ENCODE peak calls at places on chromosomes 13 and 19, in eight cellular contexts. T is mesothelial cell of epicardium, H is adrenal gland, N is lower lobe of right lung, W is left ventricle myocardium inferior, L is fibroblast of mammary gland, E is PC-3, X is H9. D is an unnamed sample.
A peak's percentile ranks its signal among the peaks of the same experiment; 100 is the strongest.

GRCh38 chr13:48000559-48001126 is 430 bp downstream of the SUCLA2 start:
- DNase-seq in T (peak; percentile 53), H (no peak), N (no peak), W (no peak), L (no peak), E (peak; percentile 6), X (peak; percentile 52), D (no peak)

GRCh38 chr19:41341669-41342490 is 11.8 kb downstream of the TGFB1 start:
- DNase-seq in T (no peak), H (no peak), N (no peak), W (no peak), L (no peak), E (no peak), X (peak; percentile 75), D (no peak)

GRCh38 chr19:40724848-40725247 is 7.9 kb downstream of the ITPKC start:
- DNase-seq in T (no peak), H (no peak), N (no peak), W (no peak), L (no peak), E (no peak), X (no peak), D (no peak)

GRCh38 chr19:13095393-13095784 is 7.3 kb downstream of the LYL1 start:
- DNase-seq in T (no peak), H (no peak), N (no peak), W (no peak), L (no peak), E (no peak), X (peak; percentile 89), D (no peak)

GRCh38 chr13:38582133-38582532 is 104.7 kb upstream of the FREM2 start:
- DNase-seq in T (no peak), H (no peak), N (no peak), W (no peak), L (peak; percentile 23), E (peak; percentile 59), X (no peak), D (no peak)

GRCh38 chr19:17348700-17349099 is 11.3 kb downstream of the GTPBP3 start:
- DNase-seq in T (peak; percentile 49), H (peak; percentile 85), N (no peak), W (peak; percentile 66), L (peak; percentile 67), E (peak; percentile 78), X (peak; percentile 86), D (no peak)

GRCh38 chr13:44050450-44051063 is 170.9 kb downstream of the LACC1 start:
- DNase-seq in T (no peak), H (no peak), N (no peak), W (no peak), L (peak; percentile 58), E (peak; percentile 62), X (no peak), D (no peak)

GRCh38 chr19:6495947-6496346 is 6.2 kb downstream of the TUBB4A start:
- DNase-seq in T (no peak), H (no peak), N (no peak), W (no peak), L (no peak), E (no peak), X (no peak), D (no peak)

GRCh38 chr13:34897220-34897619 is 44.9 kb upstream of the NBEA start:
- DNase-seq in T (no peak), H (no peak), N (no peak), W (no peak), L (no peak), E (peak; percentile 62), X (no peak), D (no peak)

GRCh38 chr19:48249502-48250014 is 6.2 kb downstream of the CARD8 start:
- DNase-seq in T (no peak), H (peak; percentile 41), N (peak; percentile 75), W (peak; percentile 41), L (no peak), E (no peak), X (no peak), D (no peak)

GRCh38 chr13:79723462-79724116 is 242.6 kb downstream of the NDFIP2 start:
- DNase-seq in T (no peak), H (no peak), N (no peak), W (no peak), L (no peak), E (no peak), X (no peak), D (no peak)

GRCh38 chr13:113029487-113030258 is 60.7 kb downstream of the MCF2L start:
- DNase-seq in T (peak; percentile 83), H (no peak), N (no peak), W (no peak), L (no peak), E (peak; percentile 46), X (peak; percentile 77), D (no peak)

GRCh38 chr13:78759704-78760103 is 100.7 kb upstream of the OBI1 start:
- DNase-seq in T (no peak), H (no peak), N (no peak), W (no peak), L (no peak), E (no peak), X (no peak), D (no peak)

GRCh38 chr19:35913589-35913988 is 5.5 kb upstream of the TYROBP start:
- DNase-seq in T (no peak), H (no peak), N (no peak), W (no peak), L (peak; percentile 33), E (peak; percentile 27), X (no peak), D (no peak)

GRCh38 chr19:35911790-35912189 is 3.7 kb upstream of the TYROBP start:
- DNase-seq in T (no peak), H (no peak), N (peak; percentile 58), W (no peak), L (no peak), E (peak; percentile 81), X (no peak), D (no peak)

GRCh38 chr19:35908977-35909683 is 1.0 kb upstream of the TYROBP start:
- DNase-seq in T (no peak), H (peak; percentile 85), N (peak; percentile 93), W (peak; percentile 77), L (no peak), E (no peak), X (no peak), D (no peak)

GRCh38 chr19:35909684-35910035 is 1.6 kb upstream of the TYROBP start:
- DNase-seq in T (no peak), H (no peak), N (no peak), W (no peak), L (no peak), E (no peak), X (no peak), D (no peak)

GRCh38 chr19:35911173-35911572 is 3.1 kb upstream of the TYROBP start:
- DNase-seq in T (no peak), H (no peak), N (no peak), W (no peak), L (no peak), E (no peak), X (peak; percentile 53), D (no peak)
- TF ChIP-seq CTCF in T (no peak), H (no peak), N (no peak), W (no peak), L (no peak), E (no peak), X (peak; percentile 60), D (no peak)

GRCh38 chr19:31314156-31314555 is 35.1 kb downstream of the TSHZ3 start:
- DNase-seq in T (no peak), H (no peak), N (no peak), W (no peak), L (no peak), E (peak; percentile 6), X (no peak), D (no peak)

GRCh38 chr19:31313291-31314030 is 35.8 kb downstream of the TSHZ3 start:
- DNase-seq in T (no peak), H (no peak), N (no peak), W (no peak), L (no peak), E (no peak), X (no peak), D (no peak)

GRCh38 chr19:31316201-31316951 is 32.9 kb downstream of the TSHZ3 start:
- DNase-seq in T (no peak), H (peak; percentile 43), N (no peak), W (no peak), L (peak; percentile 86), E (no peak), X (no peak), D (no peak)

GRCh38 chr19:31315621-31316011 is 33.6 kb downstream of the TSHZ3 start:
- DNase-seq in T (no peak), H (no peak), N (no peak), W (no peak), L (no peak), E (no peak), X (no peak), D (no peak)

DNA sequence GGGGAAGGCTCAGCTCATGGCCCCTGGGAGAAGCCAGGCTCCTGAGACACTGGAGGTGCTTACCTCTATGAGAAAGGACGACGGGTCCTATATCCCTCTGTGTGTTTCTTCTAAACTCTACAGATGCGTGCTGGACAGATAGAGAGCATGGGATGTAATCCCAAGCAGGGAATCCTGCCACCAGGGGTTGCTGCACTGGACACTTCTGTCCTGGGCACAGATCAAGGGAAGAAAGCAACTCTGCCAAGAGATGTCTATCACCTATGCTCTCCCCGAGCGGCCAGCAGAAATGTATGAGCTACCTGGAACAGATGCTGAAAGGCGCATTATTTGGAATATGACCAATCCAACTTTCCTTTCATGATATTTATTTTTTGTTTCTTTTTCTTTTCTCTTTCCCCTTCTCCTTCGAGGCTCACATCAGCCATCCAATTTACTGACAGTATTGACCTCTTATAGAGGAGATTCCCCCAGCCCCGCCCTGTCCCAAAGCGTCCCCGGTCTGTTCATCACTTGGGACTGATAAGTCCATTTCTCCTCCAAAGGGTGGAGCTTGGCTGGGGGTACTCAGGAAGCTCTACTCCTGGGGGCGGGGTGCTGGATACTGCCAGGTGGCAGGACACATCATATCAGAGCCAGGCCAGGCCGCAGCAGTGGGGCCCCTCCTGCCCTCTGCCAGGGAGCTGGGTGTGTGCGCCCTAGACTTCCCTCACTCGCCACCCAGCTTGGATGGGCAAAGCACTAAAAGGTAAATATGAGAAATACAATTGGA is 34.2 kb downstream of the TSHZ3 start:
- DNase-seq in T (no peak), H (no peak), N (no peak), W (no peak), L (peak; percentile 45), E (no peak), X (no peak), D (no peak)
- TF ChIP-seq CTCF in T (no peak), H (no peak), N (no peak), W (no peak), L (peak; percentile 55), E (no peak), X (peak; percentile 45), D (no peak)

GRCh38 chr19:50258918-50259372 is 55.5 kb downstream of the MYH14 start:
- DNase-seq in T (no peak), H (no peak), N (no peak), W (no peak), L (peak; percentile 7), E (peak; percentile 21), X (peak; percentile 80), D (no peak)
- TF ChIP-seq CTCF in T (peak; percentile 55), H (no peak), N (peak; percentile 59), W (peak; percentile 59), L (peak; percentile 51), E (peak; percentile 86), X (peak; percentile 93), D (no peak)

DNA sequence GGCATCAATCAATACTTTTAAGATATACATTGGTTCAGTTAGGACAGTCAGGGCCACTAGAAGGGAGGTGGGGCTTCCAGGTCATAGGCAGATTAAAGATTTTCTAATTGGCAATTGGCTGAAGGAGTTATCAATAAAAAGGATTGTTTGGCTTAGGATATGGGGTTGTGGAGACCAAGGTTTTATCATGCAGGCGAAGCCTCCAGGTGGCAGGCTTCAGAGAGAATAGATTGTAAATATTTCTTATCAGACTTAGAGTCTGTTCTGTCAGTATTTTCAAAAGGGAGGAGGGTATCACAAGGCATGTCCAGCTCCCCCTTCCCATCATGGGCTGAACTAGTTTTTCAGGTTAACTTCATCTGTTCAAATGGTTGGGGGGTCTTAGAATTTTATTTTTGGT is 77.4 kb upstream of the FARP1 start:
- DNase-seq in T (no peak), H (no peak), N (no peak), W (no peak), L (no peak), E (no peak), X (no peak), D (no peak)
- TF ChIP-seq CTCF in T (no peak), H (no peak), N (no peak), W (no peak), L (no peak), E (no peak), X (no peak), D (no peak)